ENCODE peak calls at places on chromosomes 12 and 14, in five cellular contexts. One of them, this sample, is unnamed.

GRCh38 chr12:117165342-117165741 is 24.9 kb downstream of the FBXO21 start:
- DNase-seq in hepatocyte: no peak
- DNase-seq in AG04450: no peak
- DNase-seq in Peyer's patch: no peak
- DNase-seq in cardiac fibroblast: no peak
- DNase-seq in this sample: no peak

GRCh38 chr12:95601091-95601490 is 49.8 kb upstream of the USP44 start:
- DNase-seq in hepatocyte: no peak
- DNase-seq in AG04450: no peak
- DNase-seq in Peyer's patch: no peak
- DNase-seq in cardiac fibroblast: no peak
- DNase-seq in this sample: no peak

GRCh38 chr14:30528119-30528518 is 30.8 kb upstream of the G2E3 start:
- DNase-seq in hepatocyte: no peak
- DNase-seq in AG04450: no peak
- DNase-seq in Peyer's patch: no peak
- DNase-seq in cardiac fibroblast: no peak
- DNase-seq in this sample: no peak

GRCh38 chr12:49233842-49234526 is 30.9 kb upstream of the TUBA1C start:
- DNase-seq in hepatocyte: no peak
- DNase-seq in AG04450: no peak
- DNase-seq in Peyer's patch: peak; percentile 60
- DNase-seq in cardiac fibroblast: no peak
- DNase-seq in this sample: peak; percentile 29

GRCh38 chr12:66149702-66150398 is 19.3 kb upstream of the LLPH start:
- DNase-seq in hepatocyte: no peak
- DNase-seq in AG04450: no peak
- DNase-seq in Peyer's patch: no peak
- DNase-seq in cardiac fibroblast: peak; percentile 27
- DNase-seq in this sample: no peak

GRCh38 chr12:70908978-70909377 is 11.6 kb downstream of the PTPRR start:
- DNase-seq in hepatocyte: no peak
- DNase-seq in AG04450: no peak
- DNase-seq in Peyer's patch: no peak
- DNase-seq in cardiac fibroblast: no peak
- DNase-seq in this sample: no peak

GRCh38 chr12:96497800-96498199 is 8.4 kb downstream of the CFAP54 start:
- DNase-seq in hepatocyte: no peak
- DNase-seq in AG04450: no peak
- DNase-seq in Peyer's patch: no peak
- DNase-seq in cardiac fibroblast: no peak
- DNase-seq in this sample: no peak

GRCh38 chr12:10031771-10032175 is 1.3 kb downstream of the CLEC9A start:
- DNase-seq in hepatocyte: no peak
- DNase-seq in AG04450: peak; percentile 70
- DNase-seq in Peyer's patch: no peak
- DNase-seq in cardiac fibroblast: peak; percentile 64
- DNase-seq in this sample: no peak

GRCh38 chr14:105283028-105283427 is 17.8 kb downstream of the BRF1 start:
- DNase-seq in hepatocyte: no peak
- DNase-seq in AG04450: no peak
- DNase-seq in Peyer's patch: no peak
- DNase-seq in cardiac fibroblast: no peak
- DNase-seq in this sample: no peak

GRCh38 chr14:105283899-105284298 is 16.9 kb downstream of the BRF1 start:
- DNase-seq in hepatocyte: no peak
- DNase-seq in AG04450: no peak
- DNase-seq in Peyer's patch: no peak
- DNase-seq in cardiac fibroblast: no peak
- DNase-seq in this sample: no peak

GRCh38 chr14:105287249-105288102 is 13.3 kb downstream of the BRF1 start:
- DNase-seq in hepatocyte: no peak
- DNase-seq in AG04450: no peak
- DNase-seq in Peyer's patch: no peak
- DNase-seq in cardiac fibroblast: no peak
- DNase-seq in this sample: no peak

GRCh38 chr14:105286759-105287144 is 14.0 kb downstream of the BRF1 start:
- DNase-seq in hepatocyte: no peak
- DNase-seq in AG04450: no peak
- DNase-seq in Peyer's patch: no peak
- DNase-seq in cardiac fibroblast: no peak
- DNase-seq in this sample: no peak

DNA sequence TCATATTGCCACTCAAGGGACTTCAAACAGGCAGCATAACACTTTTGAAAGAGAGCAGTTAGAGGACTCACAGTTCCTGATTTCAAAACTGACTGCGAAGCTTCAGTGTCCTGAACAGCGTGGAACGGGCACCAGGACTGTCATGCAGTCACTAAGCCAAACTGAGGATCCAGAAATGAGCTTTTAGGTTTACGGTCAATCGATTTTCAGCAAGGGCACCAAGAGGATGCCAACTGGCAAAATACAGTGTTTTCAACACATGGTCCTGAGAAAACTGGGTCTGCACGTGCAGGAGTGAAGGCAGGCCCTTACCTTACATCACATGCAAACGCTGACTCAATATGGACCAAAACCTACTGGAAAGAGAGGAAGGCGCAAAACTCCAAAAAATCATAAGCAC is 15.6 kb downstream of the BRF1 start:
- DNase-seq in hepatocyte: no peak
- DNase-seq in AG04450: no peak
- DNase-seq in Peyer's patch: no peak
- DNase-seq in cardiac fibroblast: no peak
- DNase-seq in this sample: no peak
- TF ChIP-seq CTCF in hepatocyte: no peak
- TF ChIP-seq CTCF in AG04450: no peak
- TF ChIP-seq CTCF in Peyer's patch: no peak
- TF ChIP-seq CTCF in cardiac fibroblast: no peak
- TF ChIP-seq CTCF in this sample: no peak

GRCh38 chr14:34873591-34874385 is 1.4 kb downstream of the BAZ1A start:
- DNase-seq in hepatocyte: peak; percentile 81
- DNase-seq in AG04450: no peak
- DNase-seq in Peyer's patch: peak; percentile 94
- DNase-seq in cardiac fibroblast: peak; percentile 71
- DNase-seq in this sample: peak; percentile 85
- TF ChIP-seq CTCF in hepatocyte: no peak
- TF ChIP-seq CTCF in AG04450: no peak
- TF ChIP-seq CTCF in Peyer's patch: no peak
- TF ChIP-seq CTCF in cardiac fibroblast: no peak
- TF ChIP-seq CTCF in this sample: no peak

DNA sequence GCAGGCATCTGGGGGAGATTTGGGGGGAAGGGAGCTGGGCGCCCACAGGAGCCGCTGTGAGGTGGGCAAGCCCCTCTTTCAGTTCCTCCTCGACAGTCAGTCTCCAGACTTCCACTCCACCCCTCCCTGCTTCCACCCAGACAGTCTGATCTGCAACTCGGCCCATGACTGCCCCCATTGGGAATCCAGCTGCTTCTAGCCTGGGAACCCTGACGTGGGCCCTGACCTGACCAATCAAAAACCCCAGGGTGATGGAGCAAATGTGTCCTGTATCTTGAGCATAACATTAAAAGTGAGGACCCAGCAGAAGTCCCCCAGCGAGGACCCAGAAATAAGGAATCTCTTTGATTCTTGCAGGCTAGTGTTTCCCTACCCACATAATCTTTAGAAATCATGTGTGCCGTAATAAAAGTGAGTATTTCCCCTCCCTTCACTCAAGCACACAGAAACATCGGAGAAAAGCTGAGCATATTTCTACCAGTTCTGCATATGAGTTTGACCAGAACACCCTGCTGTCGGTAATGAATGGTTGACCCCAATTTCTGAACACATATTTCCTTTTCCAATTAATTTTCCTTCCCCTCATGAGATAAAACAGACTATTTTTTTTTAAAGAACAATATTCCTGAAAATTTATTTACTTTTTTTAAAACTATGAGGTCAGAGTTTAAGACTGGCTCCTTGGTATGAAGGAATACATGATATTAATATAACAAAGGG is 6.4 kb downstream of the SSH1 start:
- DNase-seq in hepatocyte: no peak
- DNase-seq in AG04450: no peak
- DNase-seq in Peyer's patch: peak; percentile 56
- DNase-seq in cardiac fibroblast: peak; percentile 86
- DNase-seq in this sample: peak; percentile 71
- TF ChIP-seq CTCF in hepatocyte: no peak
- TF ChIP-seq CTCF in AG04450: peak; percentile 21
- TF ChIP-seq CTCF in Peyer's patch: no peak
- TF ChIP-seq CTCF in cardiac fibroblast: peak; percentile 17
- TF ChIP-seq CTCF in this sample: peak; percentile 46

GRCh38 chr14:63664143-63664460 is 22.4 kb upstream of the WDR89 start:
- DNase-seq in hepatocyte: no peak
- DNase-seq in AG04450: no peak
- DNase-seq in Peyer's patch: no peak
- DNase-seq in cardiac fibroblast: no peak
- DNase-seq in this sample: no peak
- TF ChIP-seq CTCF in hepatocyte: no peak
- TF ChIP-seq CTCF in AG04450: no peak
- TF ChIP-seq CTCF in Peyer's patch: no peak
- TF ChIP-seq CTCF in cardiac fibroblast: no peak
- TF ChIP-seq CTCF in this sample: no peak

GRCh38 chr12:44672042-44672441 is 204.1 kb downstream of the NELL2 start:
- DNase-seq in hepatocyte: no peak
- DNase-seq in AG04450: no peak
- DNase-seq in Peyer's patch: no peak
- DNase-seq in cardiac fibroblast: no peak
- DNase-seq in this sample: no peak

GRCh38 chr12:44668443-44668842 is 207.7 kb downstream of the NELL2 start:
- DNase-seq in hepatocyte: no peak
- DNase-seq in AG04450: no peak
- DNase-seq in Peyer's patch: peak; percentile 30
- DNase-seq in cardiac fibroblast: no peak
- DNase-seq in this sample: no peak

DNA sequence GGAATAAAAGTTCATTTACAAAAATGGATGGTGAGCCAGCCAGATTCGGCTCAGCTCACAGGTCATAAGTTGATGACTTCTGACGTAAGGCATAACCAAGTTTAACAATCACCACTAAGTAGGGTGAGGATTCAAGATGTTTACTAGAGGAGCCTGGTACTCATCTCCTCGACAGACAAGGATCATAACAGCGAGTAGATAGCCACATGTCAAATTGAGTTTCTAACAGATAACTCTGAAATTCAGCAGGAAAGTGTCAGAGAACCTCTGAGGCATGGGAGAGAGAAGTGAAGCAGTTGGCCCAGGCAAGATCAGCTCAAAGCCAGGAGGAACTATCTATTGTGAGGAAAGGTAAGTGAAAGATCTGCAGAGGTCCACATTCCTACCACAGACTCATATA is 208.7 kb downstream of the NELL2 start:
- DNase-seq in hepatocyte: no peak
- DNase-seq in AG04450: no peak
- DNase-seq in Peyer's patch: no peak
- DNase-seq in cardiac fibroblast: no peak
- DNase-seq in this sample: no peak
- TF ChIP-seq CTCF in hepatocyte: no peak
- TF ChIP-seq CTCF in AG04450: no peak
- TF ChIP-seq CTCF in Peyer's patch: no peak
- TF ChIP-seq CTCF in cardiac fibroblast: no peak
- TF ChIP-seq CTCF in this sample: no peak

GRCh38 chr12:108099085-108099484 is 30.0 kb upstream of the WSCD2 start:
- DNase-seq in hepatocyte: no peak
- DNase-seq in AG04450: no peak
- DNase-seq in Peyer's patch: no peak
- DNase-seq in cardiac fibroblast: no peak
- DNase-seq in this sample: peak; percentile 19
- TF ChIP-seq CTCF in hepatocyte: peak; percentile 30
- TF ChIP-seq CTCF in AG04450: no peak
- TF ChIP-seq CTCF in Peyer's patch: peak; percentile 14
- TF ChIP-seq CTCF in cardiac fibroblast: no peak
- TF ChIP-seq CTCF in this sample: peak; percentile 28

GRCh38 chr12:64694130-64695078 is 64.8 kb downstream of the GNS start:
- DNase-seq in hepatocyte: no peak
- DNase-seq in AG04450: no peak
- DNase-seq in Peyer's patch: no peak
- DNase-seq in cardiac fibroblast: no peak
- DNase-seq in this sample: no peak

GRCh38 chr12:64691793-64692583 is 67.2 kb downstream of the GNS start:
- DNase-seq in hepatocyte: no peak
- DNase-seq in AG04450: no peak
- DNase-seq in Peyer's patch: no peak
- DNase-seq in cardiac fibroblast: peak; percentile 30
- DNase-seq in this sample: no peak

GRCh38 chr12:64699504-64700115 is 59.6 kb downstream of the GNS start:
- DNase-seq in hepatocyte: no peak
- DNase-seq in AG04450: no peak
- DNase-seq in Peyer's patch: no peak
- DNase-seq in cardiac fibroblast: no peak
- DNase-seq in this sample: no peak

GRCh38 chr12:64695550-64695949 is 63.7 kb downstream of the GNS start:
- DNase-seq in hepatocyte: no peak
- DNase-seq in AG04450: no peak
- DNase-seq in Peyer's patch: no peak
- DNase-seq in cardiac fibroblast: no peak
- DNase-seq in this sample: no peak

DNA sequence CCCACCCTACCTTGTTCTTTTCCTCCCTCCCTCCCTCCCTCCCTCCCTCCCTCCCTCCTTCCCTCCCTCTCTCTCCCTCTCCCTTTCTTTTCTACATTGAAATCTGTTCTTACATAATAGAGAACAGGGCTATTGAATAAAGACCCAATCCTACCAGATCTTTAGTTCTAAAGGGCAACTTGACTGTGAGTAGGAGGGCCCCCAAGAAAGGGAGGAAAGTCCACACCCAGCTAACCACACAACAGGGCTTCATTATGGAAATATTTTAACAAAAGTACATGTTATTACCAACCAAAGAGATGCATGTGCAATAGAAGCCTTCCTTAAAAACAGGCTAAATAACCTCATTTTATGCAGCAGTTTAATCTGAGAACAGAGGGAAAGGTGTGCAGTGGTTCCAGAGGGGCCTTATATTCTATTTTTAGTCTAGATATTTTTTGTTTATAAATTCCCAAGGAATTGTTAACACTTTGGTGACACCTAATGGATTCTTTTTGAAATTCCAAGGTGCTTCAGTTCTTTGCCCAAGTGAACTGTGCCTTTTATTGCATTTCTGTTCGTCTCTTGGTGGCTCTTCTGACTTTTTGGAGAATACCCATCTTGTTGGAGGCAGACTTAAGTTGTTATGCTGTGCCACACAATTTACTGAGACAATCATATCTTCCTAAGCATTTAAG is 63.0 kb downstream of the GNS start:
- DNase-seq in hepatocyte: peak; percentile 37
- DNase-seq in AG04450: no peak
- DNase-seq in Peyer's patch: no peak
- DNase-seq in cardiac fibroblast: peak; percentile 60
- DNase-seq in this sample: no peak
- TF ChIP-seq CTCF in hepatocyte: peak; percentile 61
- TF ChIP-seq CTCF in AG04450: peak; percentile 34
- TF ChIP-seq CTCF in Peyer's patch: peak; percentile 67
- TF ChIP-seq CTCF in cardiac fibroblast: peak; percentile 21
- TF ChIP-seq CTCF in this sample: no peak

GRCh38 chr12:15982471-15982870 is 71.3 kb downstream of the DERA start:
- DNase-seq in hepatocyte: peak; percentile 28
- DNase-seq in AG04450: no peak
- DNase-seq in Peyer's patch: no peak
- DNase-seq in cardiac fibroblast: peak; percentile 78
- DNase-seq in this sample: no peak
- TF ChIP-seq CTCF in hepatocyte: peak; percentile 65
- TF ChIP-seq CTCF in AG04450: peak; percentile 71
- TF ChIP-seq CTCF in Peyer's patch: peak; percentile 52
- TF ChIP-seq CTCF in cardiac fibroblast: peak; percentile 58
- TF ChIP-seq CTCF in this sample: peak; percentile 31

GRCh38 chr14:53610947-53611346 is 345.7 kb downstream of the BMP4 start:
- DNase-seq in hepatocyte: no peak
- DNase-seq in AG04450: no peak
- DNase-seq in Peyer's patch: no peak
- DNase-seq in cardiac fibroblast: no peak
- DNase-seq in this sample: no peak
- TF ChIP-seq CTCF in hepatocyte: no peak
- TF ChIP-seq CTCF in AG04450: peak; percentile 36
- TF ChIP-seq CTCF in Peyer's patch: no peak
- TF ChIP-seq CTCF in cardiac fibroblast: no peak
- TF ChIP-seq CTCF in this sample: no peak

This sample was measured in GM13977.